ENCODE peak calls at places on chromosome 17, in five cellular contexts. I is HL-60, N is esophagus squamous epithelium, W is pancreas, V is ovary. G is an unnamed sample.

GRCh38 chr17:33785281-33785680 is 469.8 kb upstream of the CCL2 start:
- DNase-seq in I (no peak), N (no peak), W (no peak), V (no peak), G (no peak)

GRCh38 chr17:1074886-1075665 is 78.1 kb downstream of the TIMM22 start:
- DNase-seq in I (no peak), N (no peak), W (no peak), V (no peak), G (peak)

GRCh38 chr17:78774956-78775571 is 7.0 kb downstream of the CYTH1 start:
- DNase-seq in I (peak), N (no peak), W (no peak), V (no peak), G (peak)

GRCh38 chr17:3867606-3868005 is 21.6 kb upstream of the NCBP3 start:
- DNase-seq in I (no peak), N (no peak), W (no peak), V (no peak), G (no peak)

GRCh38 chr17:36470499-36470898 is 16.0 kb upstream of the ZNHIT3 start:
- DNase-seq in I (no peak), N (no peak), W (no peak), V (no peak), G (no peak)

GRCh38 chr17:57632294-57632693 is 112.8 kb downstream of the CCDC182 start:
- DNase-seq in I (no peak), N (no peak), W (no peak), V (no peak), G (no peak)

GRCh38 chr17:59311051-59311468 is 20.4 kb upstream of the YPEL2 start:
- DNase-seq in I (no peak), N (no peak), W (peak), V (no peak), G (no peak)

GRCh38 chr17:60410001-60410400 is 12.3 kb upstream of the CHCT1 start:
- DNase-seq in I (no peak), N (no peak), W (no peak), V (no peak), G (no peak)

GRCh38 chr17:47850692-47851573 is at the start of gene SP6:
- DNase-seq in I (no peak), N (no peak), W (peak), V (peak), G (no peak)

GRCh38 chr17:82238562-82239201 is 9.8 kb downstream of the SLC16A3 start:
- DNase-seq in I (peak), N (no peak), W (peak), V (peak), G (peak)

GRCh38 chr17:76383645-76384221 is 676 bp upstream of the SPHK1 start:
- DNase-seq in I (no peak), N (no peak), W (peak), V (no peak), G (peak)

GRCh38 chr17:17420561-17421269 is 56.1 kb upstream of the MED9 start:
- DNase-seq in I (peak), N (no peak), W (peak), V (no peak), G (no peak)

GRCh38 chr17:20092973-20093626 is 83.9 kb downstream of the SPECC1 start:
- DNase-seq in I (no peak), N (no peak), W (no peak), V (no peak), G (no peak)

GRCh38 chr17:62822080-62822904 is 14.2 kb upstream of the MARCHF10 start:
- DNase-seq in I (no peak), N (no peak), W (no peak), V (no peak), G (no peak)

GRCh38 chr17:2068589-2069051 is 13.7 kb downstream of the HIC1 start:
- DNase-seq in I (no peak), N (no peak), W (no peak), V (peak), G (no peak)

GRCh38 chr17:73546770-73547345 is 97.4 kb downstream of the SDK2 start:
- DNase-seq in I (peak), N (peak), W (no peak), V (no peak), G (peak)

GRCh38 chr17:73593249-73593965 is 50.8 kb downstream of the SDK2 start:
- DNase-seq in I (no peak), N (no peak), W (no peak), V (no peak), G (no peak)

GRCh38 chr17:794876-795275 is 12.7 kb downstream of the MRM3 start:
- DNase-seq in I (no peak), N (no peak), W (peak), V (peak), G (no peak)

GRCh38 chr17:36937961-36938565 is 788 bp downstream of the LHX1 start:
- DNase-seq in I (peak), N (no peak), W (no peak), V (no peak), G (no peak)

GRCh38 chr17:38994026-38994425 is 26.8 kb upstream of the FBXO47 start:
- DNase-seq in I (no peak), N (no peak), W (no peak), V (no peak), G (no peak)

GRCh38 chr17:36464765-36465088 is 21.8 kb upstream of the ZNHIT3 start:
- DNase-seq in I (no peak), N (no peak), W (no peak), V (no peak), G (no peak)

DNA sequence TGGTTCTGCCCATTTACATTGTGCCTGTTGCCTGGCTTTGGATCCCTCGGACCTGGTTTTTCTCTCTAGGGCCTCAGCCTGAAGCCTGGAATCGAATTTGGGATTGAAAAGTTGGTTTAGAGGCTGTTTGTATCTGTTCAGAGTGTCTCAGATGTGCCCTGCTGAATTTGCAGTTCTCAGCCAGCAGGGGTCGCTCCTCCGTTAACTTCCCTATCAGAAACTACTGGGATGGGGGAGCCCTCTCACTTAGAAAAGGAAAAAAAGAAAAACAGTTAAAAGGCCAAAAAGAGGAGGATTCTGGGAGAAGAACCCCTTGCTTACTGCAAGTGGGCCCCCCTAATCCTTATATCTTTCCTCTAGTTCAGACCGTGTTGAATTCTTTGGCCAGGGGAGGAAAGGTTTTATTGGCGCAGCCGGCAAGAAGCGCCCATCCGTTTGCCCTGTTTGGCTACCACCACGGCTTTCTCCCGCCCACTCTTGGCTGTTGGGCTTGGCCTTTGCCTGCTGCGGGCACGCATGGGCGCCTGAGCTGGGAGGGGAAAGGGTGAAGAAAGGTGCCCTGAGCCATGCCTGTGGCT is 8.7 kb downstream of the FZD2 start:
- DNase-seq in I (no peak), N (no peak), W (no peak), V (no peak), G (no peak)
- TF ChIP-seq CTCF in I (no peak), N (no peak), W (no peak), V (no peak), G (peak)

GRCh38 chr17:80029235-80029974 is 6.3 kb downstream of the TBC1D16 start:
- DNase-seq in I (no peak), N (no peak), W (peak), V (peak), G (peak)

GRCh38 chr17:80028030-80028429 is 7.6 kb downstream of the TBC1D16 start:
- DNase-seq in I (no peak), N (no peak), W (peak), V (no peak), G (no peak)

GRCh38 chr17:80032614-80033171 is 3.0 kb downstream of the TBC1D16 start:
- DNase-seq in I (no peak), N (no peak), W (no peak), V (no peak), G (no peak)

GRCh38 chr17:80031691-80032480 is 3.8 kb downstream of the TBC1D16 start:
- DNase-seq in I (no peak), N (no peak), W (no peak), V (no peak), G (no peak)

DNA sequence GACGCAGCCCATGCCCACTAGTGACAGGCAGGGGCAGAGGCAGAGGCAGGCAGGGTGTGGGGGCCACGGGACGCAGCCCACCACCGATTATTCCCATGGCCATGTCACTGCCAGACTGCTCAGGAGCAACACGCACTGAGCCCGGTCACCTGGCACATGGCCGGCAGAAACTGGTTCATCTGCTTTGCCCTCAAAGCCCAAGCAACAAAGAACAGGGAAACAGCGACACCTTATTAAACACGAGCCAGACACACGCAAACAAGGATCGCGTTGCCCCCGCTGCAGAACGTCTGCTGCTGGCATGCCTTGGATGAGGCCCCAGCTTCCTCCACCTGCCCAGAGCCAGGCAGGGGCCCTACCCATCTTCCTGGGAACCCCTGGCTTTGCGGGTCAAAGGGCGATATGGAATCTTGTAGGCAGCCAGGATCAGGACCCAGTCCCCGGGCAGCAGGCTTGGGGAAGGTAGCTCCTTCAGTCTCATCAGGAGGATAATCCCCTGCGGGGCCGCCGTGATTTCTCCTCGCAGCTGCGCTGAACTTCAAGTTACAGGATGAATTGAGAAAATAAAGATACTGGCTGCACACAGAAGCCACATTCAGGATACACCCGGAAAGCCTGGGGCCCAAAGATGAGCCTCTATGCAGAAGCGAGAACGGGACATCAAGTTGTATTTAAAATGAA is 4.8 kb downstream of the TBC1D16 start:
- DNase-seq in I (no peak), N (no peak), W (peak), V (no peak), G (peak)
- TF ChIP-seq CTCF in I (no peak), N (no peak), W (no peak), V (no peak), G (no peak)

GRCh38 chr17:15464211-15464610 is 3.2 kb downstream of the CDRT4 start:
- DNase-seq in I (no peak), N (no peak), W (no peak), V (no peak), G (no peak)

GRCh38 chr17:15463363-15463762 is 4.1 kb downstream of the CDRT4 start:
- DNase-seq in I (no peak), N (no peak), W (peak), V (peak), G (no peak)

GRCh38 chr17:15465045-15465701 is 2.2 kb downstream of the CDRT4 start:
- DNase-seq in I (no peak), N (no peak), W (no peak), V (no peak), G (no peak)

GRCh38 chr17:15464629-15465028 is 2.8 kb downstream of the CDRT4 start:
- DNase-seq in I (no peak), N (no peak), W (no peak), V (no peak), G (no peak)

GRCh38 chr17:15462962-15463361 is 4.5 kb downstream of the CDRT4 start:
- DNase-seq in I (no peak), N (no peak), W (no peak), V (peak), G (no peak)
- TF ChIP-seq CTCF in I (no peak), N (no peak), W (no peak), V (no peak), G (no peak)

GRCh38 chr17:45237686-45238085 is 16.0 kb downstream of the FMNL1 start:
- DNase-seq in I (no peak), N (no peak), W (no peak), V (no peak), G (no peak)
- TF ChIP-seq CTCF in I (no peak), N (no peak), W (no peak), V (no peak), G (no peak)

DNA sequence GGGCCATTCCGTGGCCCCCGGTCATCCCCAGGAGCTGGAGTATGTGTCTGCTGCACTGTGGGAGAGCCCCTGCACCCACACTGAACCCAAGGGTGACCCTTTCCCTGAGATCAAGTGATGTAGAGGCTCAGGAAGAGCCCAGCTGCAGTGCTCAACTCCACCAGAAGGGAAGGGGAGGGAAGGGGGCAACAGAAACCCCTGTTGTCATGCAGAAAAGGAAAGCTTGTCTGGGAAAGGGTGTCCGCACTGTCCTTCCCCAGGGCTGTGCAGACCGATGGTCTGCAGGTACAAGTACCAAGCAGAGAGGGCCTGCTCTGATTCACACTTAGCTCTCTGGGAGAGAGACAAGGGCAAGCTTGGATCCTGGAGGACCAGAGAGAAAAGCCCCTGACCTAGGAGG is 45.7 kb upstream of the TOB1 start:
- DNase-seq in I (no peak), N (no peak), W (no peak), V (no peak), G (no peak)
- TF ChIP-seq CTCF in I (no peak), N (no peak), W (no peak), V (no peak), G (no peak)

GRCh38 chr17:35213412-35213925 is 19.3 kb upstream of the SLC35G3 start:
- DNase-seq in I (no peak), N (no peak), W (no peak), V (no peak), G (no peak)

GRCh38 chr17:35214192-35214591 is 20.0 kb upstream of the SLC35G3 start:
- DNase-seq in I (no peak), N (no peak), W (no peak), V (no peak), G (no peak)

GRCh38 chr17:35217107-35217506 is 22.9 kb upstream of the SLC35G3 start:
- DNase-seq in I (no peak), N (no peak), W (no peak), V (no peak), G (no peak)

GRCh38 chr17:35212668-35213067 is 18.5 kb upstream of the SLC35G3 start:
- DNase-seq in I (no peak), N (no peak), W (no peak), V (no peak), G (no peak)

GRCh38 chr17:35214631-35215273 is 20.6 kb upstream of the SLC35G3 start:
- DNase-seq in I (no peak), N (no peak), W (no peak), V (no peak), G (no peak)
- TF ChIP-seq CTCF in I (no peak), N (no peak), W (no peak), V (no peak), G (no peak)